ENCODE peak calls at places on chromosomes 13 and 19, in eight cellular contexts. Z is stimulated activated CD4-positive, alpha-beta T cell treated with anti-CD3 and anti-CD28 coated beads, Interleukin-4, amount 100 ng/mL, for 24 hours; R is NCI-H1105; I is posterior cingulate gyrus; A is activated CD4-positive, alpha-beta T cell treated with anti-CD3 and anti-CD28 coated beads, Interleukin-2, amount 10 ng/mL, durations not matched to agents 7 days and 5 days; O is D341Med; J is neural crest cell; L is stimulated activated CD8-positive, alpha-beta memory T cell treated with anti-CD3 and anti-CD28 coated beads, Interleukin-7, amount 100 ng/mL, for 1 hour. S is an unnamed sample.
A peak's percentile ranks its signal among the peaks of the same experiment; 100 is the strongest.

GRCh38 chr19:48867119-48867921 is 1.1 kb downstream of the PLEKHA4 start:
- DNase-seq in R (no peak), O (no peak), A (no peak), I (no peak), L (no peak), Z (no peak), J (peak; percentile 25), S (no peak)

GRCh38 chr19:9945319-9945966 is 9.1 kb upstream of the OLFM2 start:
- DNase-seq in A (no peak), I (peak; percentile 49), R (no peak), J (no peak), L (no peak), O (no peak), Z (no peak), S (peak; percentile 40)

GRCh38 chr19:5038631-5039271 is 69.8 kb downstream of the KDM4B start:
- DNase-seq in Z (no peak), L (no peak), J (no peak), R (no peak), A (no peak), O (peak; percentile 75), I (no peak), S (no peak)

GRCh38 chr19:927044-927706 is 1.3 kb downstream of the ARID3A start:
- DNase-seq in I (no peak), L (no peak), O (peak; percentile 64), R (no peak), J (peak; percentile 54), A (no peak), Z (no peak), S (no peak)

GRCh38 chr13:39776439-39776838 is 121.0 kb downstream of the COG6 start:
- DNase-seq in A (no peak), O (no peak), Z (peak; percentile 27), I (no peak), L (no peak), R (no peak), J (no peak), S (no peak)

GRCh38 chr13:98454389-98454881 is 122.5 kb downstream of the STK24 start:
- DNase-seq in R (peak; percentile 31), I (no peak), J (no peak), Z (no peak), L (no peak), A (no peak), O (no peak), S (peak; percentile 88)

GRCh38 chr13:37656247-37656940 is 57.8 kb upstream of the POSTN start:
- DNase-seq in I (no peak), J (no peak), A (no peak), Z (no peak), O (no peak), L (no peak), R (no peak), S (peak; percentile 17)

GRCh38 chr19:2040647-2041435 is 10.2 kb downstream of the MKNK2 start:
- DNase-seq in L (no peak), J (no peak), O (no peak), Z (no peak), A (no peak), I (no peak), R (no peak), S (no peak)

GRCh38 chr13:24148414-24149305 is 11.9 kb upstream of the SPATA13 start:
- DNase-seq in A (no peak), Z (no peak), I (no peak), J (no peak), L (no peak), O (no peak), R (no peak), S (peak; percentile 100)